ENCODE peak calls at places on chromosome 9, in nine cellular contexts. W, D, U, P, J, Z, S, L and A are unnamed samples.

GRCh38 chr9:22147818-22148573 is 138.9 kb upstream of the CDKN2B start:
- DNase-seq in W (peak; percentile 94), D (no peak), U (no peak), P (peak; percentile 71), J (no peak), Z (no peak), S (no peak), L (no peak), A (no peak)

GRCh38 chr9:137293094-137293481 is 9.0 kb downstream of the NRARP start:
- DNase-seq in W (no peak), D (no peak), U (no peak), P (no peak), J (no peak), Z (no peak), S (no peak), L (no peak), A (no peak)

GRCh38 chr9:112618385-112619001 is 99.4 kb downstream of the INIP start:
- DNase-seq in W (no peak), D (no peak), U (no peak), P (no peak), J (no peak), Z (no peak), S (no peak), L (no peak), A (no peak)

GRCh38 chr9:22514866-22515265 is 68.2 kb downstream of the DMRTA1 start:
- DNase-seq in W (no peak), D (no peak), U (no peak), P (no peak), J (no peak), Z (no peak), S (no peak), L (no peak), A (no peak)

GRCh38 chr9:81754245-81754644 is 64.9 kb upstream of the TLE1 start:
- DNase-seq in W (no peak), D (no peak), U (no peak), P (no peak), J (no peak), Z (no peak), S (no peak), L (no peak), A (no peak)

GRCh38 chr9:35340046-35340445 is 149.9 kb upstream of the RUSC2 start:
- DNase-seq in W (no peak), D (no peak), U (no peak), P (peak; percentile 62), J (no peak), Z (no peak), S (no peak), L (no peak), A (no peak)

GRCh38 chr9:136375096-136375495 is 1.6 kb upstream of the CARD9 start:
- DNase-seq in W (no peak), D (no peak), U (no peak), P (no peak), J (no peak), Z (no peak), S (no peak), L (no peak), A (no peak)

GRCh38 chr9:27791311-27791710 is 218.0 kb upstream of the C9orf72 start:
- DNase-seq in W (no peak), D (no peak), U (no peak), P (no peak), J (no peak), Z (no peak), S (no peak), L (no peak), A (no peak)

GRCh38 chr9:123368481-123369153 is 12.6 kb downstream of the CRB2 start:
- DNase-seq in W (no peak), D (no peak), U (no peak), P (no peak), J (no peak), Z (no peak), S (no peak), L (no peak), A (no peak)

GRCh38 chr9:134214395-134214765 is 50.0 kb upstream of the RNU6ATAC start:
- DNase-seq in W (no peak), D (no peak), U (no peak), P (no peak), J (no peak), Z (no peak), S (no peak), L (no peak), A (no peak)

GRCh38 chr9:97638666-97639065 is 5.0 kb downstream of the NCBP1 start:
- DNase-seq in W (no peak), D (no peak), U (no peak), P (no peak), J (no peak), Z (peak; percentile 14), S (no peak), L (peak; percentile 37), A (no peak)

GRCh38 chr9:85420750-85421149 is 321.0 kb downstream of the AGTPBP1 start:
- DNase-seq in W (no peak), D (no peak), U (no peak), P (peak; percentile 24), J (no peak), Z (no peak), S (no peak), L (peak; percentile 79), A (peak; percentile 18)

GRCh38 chr9:114053246-114054005 is 24.7 kb downstream of the AMBP start:
- DNase-seq in W (no peak), D (no peak), U (no peak), P (no peak), J (no peak), Z (no peak), S (no peak), L (no peak), A (no peak)

GRCh38 chr9:136372561-136373299 is 739 bp downstream of the CARD9 start:
- DNase-seq in W (peak; percentile 87), D (peak; percentile 64), U (no peak), P (peak; percentile 8), J (no peak), Z (no peak), S (no peak), L (no peak), A (no peak)

GRCh38 chr9:115015018-115015635 is 84.7 kb upstream of the TNFSF8 start:
- DNase-seq in W (peak; percentile 65), D (peak; percentile 40), U (no peak), P (peak; percentile 15), J (no peak), Z (peak; percentile 44), S (no peak), L (peak; percentile 81), A (peak; percentile 62)

GRCh38 chr9:88425538-88425950 is 37.3 kb downstream of the SPIN1 start:
- DNase-seq in W (peak; percentile 60), D (no peak), U (no peak), P (no peak), J (no peak), Z (no peak), S (no peak), L (peak; percentile 16), A (no peak)